ENCODE peak calls at places on chromosome 15, in six cellular contexts. N, R, X, Z, I and M are unnamed samples.

GRCh38 chr15:74062236-74062635 is 20.1 kb downstream of the GOLGA6A start:
- DNase-seq in N (no peak), R (no peak), X (no peak), Z (no peak), I (no peak), M (no peak)

GRCh38 chr15:63065262-63066234 is 23.0 kb downstream of the TPM1 start:
- DNase-seq in N (no peak), R (no peak), X (no peak), Z (peak), I (no peak), M (no peak)

GRCh38 chr15:63291507-63291906 is 14.1 kb downstream of the APH1B start:
- DNase-seq in N (no peak), R (no peak), X (no peak), Z (no peak), I (peak), M (no peak)

GRCh38 chr15:98651581-98652220 is 3.4 kb downstream of the IGF1R start:
- DNase-seq in N (no peak), R (no peak), X (no peak), Z (peak), I (peak), M (no peak)

GRCh38 chr15:62777657-62778056 is 264.9 kb upstream of the TPM1 start:
- DNase-seq in N (no peak), R (no peak), X (no peak), Z (no peak), I (no peak), M (no peak)

GRCh38 chr15:91302588-91303439 is 202.8 kb downstream of the SV2B start:
- DNase-seq in N (no peak), R (no peak), X (peak), Z (peak), I (peak), M (no peak)

GRCh38 chr15:98803228-98804056 is 155.1 kb downstream of the IGF1R start:
- DNase-seq in N (no peak), R (no peak), X (no peak), Z (no peak), I (peak), M (no peak)

GRCh38 chr15:44738340-44738984 is 2.1 kb downstream of the TRIM69 start:
- DNase-seq in N (no peak), R (no peak), X (no peak), Z (no peak), I (peak), M (no peak)

GRCh38 chr15:45871121-45871855 is 236.5 kb downstream of the SQOR start:
- DNase-seq in N (no peak), R (no peak), X (no peak), Z (no peak), I (peak), M (peak)

GRCh38 chr15:64096486-64097431 is 977 bp downstream of the SNX1 start:
- DNase-seq in N (no peak), R (no peak), X (no peak), Z (peak), I (peak), M (peak)

GRCh38 chr15:68466876-68467275 is 34.9 kb upstream of the ITGA11 start:
- DNase-seq in N (no peak), R (no peak), X (no peak), Z (no peak), I (no peak), M (no peak)

GRCh38 chr15:87746333-87746732 is 510.2 kb downstream of the NTRK3 start:
- DNase-seq in N (no peak), R (no peak), X (no peak), Z (no peak), I (no peak), M (no peak)

GRCh38 chr15:55589297-55589696 is 1.2 kb upstream of the PYGO1 start:
- DNase-seq in N (no peak), R (no peak), X (no peak), Z (no peak), I (no peak), M (no peak)

GRCh38 chr15:63999177-63999576 is 47.1 kb downstream of the DAPK2 start:
- DNase-seq in N (no peak), R (no peak), X (no peak), Z (no peak), I (no peak), M (no peak)

GRCh38 chr15:45653702-45654424 is 19.0 kb downstream of the SQOR start:
- DNase-seq in N (no peak), R (no peak), X (no peak), Z (no peak), I (no peak), M (peak)

GRCh38 chr15:71094137-71094536 is 21.1 kb upstream of the THSD4 start:
- DNase-seq in N (no peak), R (no peak), X (no peak), Z (no peak), I (no peak), M (no peak)

GRCh38 chr15:91694829-91695205 is 158.7 kb upstream of the SLCO3A1 start:
- DNase-seq in N (no peak), R (no peak), X (no peak), Z (no peak), I (peak), M (no peak)

GRCh38 chr15:34616613-34617012 is 33.2 kb upstream of the GOLGA8B start:
- DNase-seq in N (no peak), R (no peak), X (no peak), Z (no peak), I (peak), M (no peak)

GRCh38 chr15:86916671-86917450 is 837.2 kb downstream of the AGBL1 start:
- DNase-seq in N (peak), R (no peak), X (no peak), Z (no peak), I (no peak), M (no peak)

GRCh38 chr15:75097939-75098338 is 74.5 kb downstream of the PPCDC start:
- DNase-seq in N (no peak), R (no peak), X (no peak), Z (no peak), I (no peak), M (no peak)

GRCh38 chr15:63277893-63278505 is 594 bp downstream of the APH1B start:
- DNase-seq in N (no peak), R (no peak), X (no peak), Z (peak), I (peak), M (no peak)

GRCh38 chr15:26013946-26014345 is 150.8 kb upstream of the ATP10A start:
- DNase-seq in N (no peak), R (no peak), X (no peak), Z (no peak), I (no peak), M (no peak)

GRCh38 chr15:25435474-25436243 is 3.2 kb downstream of the UBE3A start:
- DNase-seq in N (no peak), R (no peak), X (no peak), Z (no peak), I (no peak), M (no peak)

GRCh38 chr15:31216210-31216911 is 110.3 kb upstream of the KLF13 start:
- DNase-seq in N (peak), R (peak), X (no peak), Z (peak), I (peak), M (peak)

GRCh38 chr15:71237456-71238188 is 122.4 kb downstream of the THSD4 start:
- DNase-seq in N (peak), R (no peak), X (peak), Z (no peak), I (peak), M (peak)

GRCh38 chr15:58293622-58294550 is 137.9 kb upstream of the LIPC start:
- DNase-seq in N (no peak), R (no peak), X (no peak), Z (no peak), I (no peak), M (no peak)

GRCh38 chr15:42483677-42484076 is 7.3 kb downstream of the ZNF106 start:
- DNase-seq in N (no peak), R (no peak), X (no peak), Z (no peak), I (no peak), M (no peak)

GRCh38 chr15:58285212-58285920 is 146.4 kb upstream of the LIPC start:
- DNase-seq in N (no peak), R (no peak), X (no peak), Z (no peak), I (no peak), M (no peak)

GRCh38 chr15:53837263-53837662 is 77.8 kb upstream of the WDR72 start:
- DNase-seq in N (no peak), R (peak), X (no peak), Z (no peak), I (peak), M (peak)

GRCh38 chr15:59062985-59063384 is 42.0 kb upstream of the CCNB2 start:
- DNase-seq in N (no peak), R (no peak), X (no peak), Z (no peak), I (no peak), M (no peak)

GRCh38 chr15:44836094-44836493 is 99.8 kb downstream of the TRIM69 start:
- DNase-seq in N (no peak), R (no peak), X (no peak), Z (no peak), I (no peak), M (no peak)

GRCh38 chr15:31483924-31484368 is 157.3 kb downstream of the KLF13 start:
- DNase-seq in N (no peak), R (no peak), X (no peak), Z (peak), I (no peak), M (peak)

GRCh38 chr15:51837784-51838183 is 8.3 kb downstream of the TMOD3 start:
- DNase-seq in N (no peak), R (no peak), X (no peak), Z (no peak), I (no peak), M (no peak)

GRCh38 chr15:92914768-92915221 is 14.7 kb downstream of the CHD2 start:
- DNase-seq in N (no peak), R (no peak), X (no peak), Z (no peak), I (peak), M (no peak)
- H3K4me3 ChIP-seq in N (no peak), R (no peak), X (no peak), Z (peak), I (no peak), M (no peak)

GRCh38 chr15:77538793-77539487 is 93.8 kb downstream of the LINGO1 start:
- DNase-seq in N (no peak), R (peak), X (no peak), Z (no peak), I (no peak), M (no peak)
- H3K4me3 ChIP-seq in N (no peak), R (no peak), X (no peak), Z (no peak), I (no peak), M (no peak)

DNA sequence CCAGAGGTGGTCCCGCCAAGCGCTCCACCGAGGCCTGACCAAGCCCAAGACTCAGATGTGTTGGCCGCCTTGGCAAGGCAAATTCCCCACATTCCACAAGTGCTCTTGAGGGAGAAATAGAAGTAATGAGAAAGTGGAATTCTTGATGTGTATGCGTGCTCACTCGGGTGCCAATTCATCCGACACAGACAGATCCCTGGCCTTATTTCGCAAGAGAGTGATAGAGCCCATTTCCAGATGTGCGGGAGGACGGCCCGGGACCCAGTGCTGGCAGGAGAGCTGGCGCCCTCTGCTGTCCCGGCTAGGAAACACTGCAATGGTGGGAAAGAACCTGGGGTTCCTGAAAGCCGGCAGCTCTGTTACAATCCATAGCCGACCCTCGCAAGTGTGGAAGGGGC is 76.0 kb downstream of the HMG20A start:
- DNase-seq in N (peak), R (peak), X (peak), Z (peak), I (peak), M (peak)
- H3K4me3 ChIP-seq in N (peak), R (no peak), X (peak), Z (no peak), I (no peak), M (no peak)

DNA sequence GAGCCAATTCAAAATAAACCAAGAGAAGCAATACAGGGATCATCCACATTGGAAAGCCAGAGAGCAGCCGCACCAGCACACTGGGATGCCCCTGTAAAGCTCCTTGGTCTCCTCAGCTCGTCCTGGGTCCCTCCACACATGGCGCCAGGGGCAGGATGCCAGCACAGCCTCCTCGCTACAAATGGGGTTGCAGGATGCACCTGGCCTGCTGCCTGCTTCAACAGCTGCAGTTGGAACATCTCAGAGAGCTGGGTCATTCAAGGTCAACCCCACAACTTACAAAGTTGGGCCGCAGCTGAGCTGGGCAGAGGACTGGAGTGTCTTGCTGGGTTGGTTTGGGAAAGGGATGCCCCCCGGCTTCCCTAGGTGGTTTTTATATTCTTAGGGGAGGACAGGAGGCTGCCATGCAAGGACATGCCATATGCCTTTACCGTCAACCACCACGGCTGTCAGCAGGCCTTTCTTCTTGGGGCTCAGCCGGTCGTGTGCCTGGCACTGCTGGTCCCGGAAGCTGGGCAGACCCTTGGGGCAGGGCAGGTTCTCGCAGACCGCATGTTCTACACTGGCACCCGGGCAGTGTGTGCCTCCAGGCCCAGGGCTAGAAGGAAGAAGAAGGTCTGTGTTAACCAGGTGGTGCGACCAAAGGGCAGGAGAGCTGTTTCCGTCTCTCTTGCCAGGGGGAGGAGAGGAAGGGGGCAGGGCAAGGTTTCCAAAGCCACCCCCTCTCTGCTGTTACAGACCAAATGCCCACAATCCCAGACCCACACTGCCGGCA is 225.2 kb downstream of the ADAMTS17 start:
- DNase-seq in N (peak), R (no peak), X (no peak), Z (no peak), I (no peak), M (peak)
- H3K4me3 ChIP-seq in N (no peak), R (no peak), X (no peak), Z (no peak), I (no peak), M (no peak)

DNA sequence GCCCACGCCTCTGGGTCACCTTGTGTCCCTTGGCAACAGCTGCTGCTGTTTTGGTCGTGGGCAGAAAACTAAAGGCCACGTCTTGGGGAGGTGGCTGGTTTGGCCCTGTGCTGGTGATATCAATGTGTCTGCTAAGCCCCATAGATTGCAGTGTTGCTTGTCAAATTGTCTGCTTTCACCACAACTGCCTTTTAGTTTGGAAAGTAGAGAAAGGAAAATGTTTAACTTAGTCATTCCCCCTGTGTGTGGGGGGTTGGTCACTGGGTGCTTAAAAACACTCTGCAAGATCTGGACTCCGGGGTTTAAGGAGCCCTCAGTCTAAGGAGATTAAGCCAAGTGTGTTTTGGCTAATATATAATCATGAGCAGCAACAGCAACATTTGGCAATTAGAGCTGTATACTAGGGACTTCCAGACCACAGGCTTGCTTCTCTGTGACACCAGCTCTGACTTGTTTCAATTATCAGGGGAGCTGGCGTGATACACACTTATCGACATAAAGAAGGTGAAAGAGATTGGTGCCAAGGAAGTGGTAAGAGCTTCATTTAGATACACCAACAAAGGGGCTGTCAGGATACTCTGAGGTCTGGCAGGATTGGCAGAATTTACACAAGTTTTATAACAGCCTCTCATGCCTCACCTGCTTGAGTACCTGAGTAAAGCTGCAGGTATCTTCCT is 3.5 kb downstream of the SMAD3 start:
- DNase-seq in N (no peak), R (no peak), X (no peak), Z (no peak), I (no peak), M (no peak)
- H3K4me3 ChIP-seq in N (no peak), R (peak), X (peak), Z (peak), I (peak), M (no peak)

GRCh38 chr15:96947830-96948229 is 617.3 kb downstream of the NR2F2 start:
- DNase-seq in N (no peak), R (no peak), X (no peak), Z (peak), I (no peak), M (no peak)
- H3K4me3 ChIP-seq in N (no peak), R (peak), X (no peak), Z (peak), I (no peak), M (no peak)

DNA sequence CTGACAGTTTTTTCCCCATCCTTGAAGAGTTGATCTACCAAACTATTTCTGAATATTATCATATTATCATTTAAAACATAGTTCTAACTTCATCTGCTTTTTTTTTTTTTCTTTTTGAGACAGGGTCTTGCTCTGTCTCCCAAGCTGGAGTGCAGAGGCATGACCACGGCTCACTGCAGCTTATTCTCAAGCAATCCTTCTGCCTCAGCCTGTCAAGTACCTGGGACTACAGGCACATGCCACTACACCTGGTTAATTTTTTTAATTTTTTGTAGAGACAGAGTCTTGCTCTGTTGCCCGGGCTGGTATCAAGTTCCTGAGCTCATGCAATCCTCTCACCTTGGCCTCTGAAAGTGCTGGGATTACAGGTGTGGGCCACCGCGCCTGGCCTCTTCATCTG is 1.3 kb downstream of the EIF2AK4 start:
- DNase-seq in N (no peak), R (no peak), X (no peak), Z (no peak), I (no peak), M (no peak)
- H3K4me3 ChIP-seq in N (no peak), R (no peak), X (peak), Z (peak), I (peak), M (no peak)

GRCh38 chr15:56802164-56802563 is 68.9 kb upstream of the ZNF280D start:
- DNase-seq in N (no peak), R (no peak), X (no peak), Z (no peak), I (no peak), M (no peak)

GRCh38 chr15:56804279-56804678 is 71.0 kb upstream of the ZNF280D start:
- DNase-seq in N (no peak), R (no peak), X (no peak), Z (no peak), I (no peak), M (no peak)

GRCh38 chr15:56806147-56806536 is 72.8 kb upstream of the ZNF280D start:
- DNase-seq in N (no peak), R (no peak), X (no peak), Z (no peak), I (no peak), M (no peak)

GRCh38 chr15:56805466-56806146 is 72.3 kb upstream of the ZNF280D start:
- DNase-seq in N (no peak), R (no peak), X (peak), Z (peak), I (peak), M (no peak)

GRCh38 chr15:56804908-56805307 is 71.6 kb upstream of the ZNF280D start:
- DNase-seq in N (no peak), R (no peak), X (no peak), Z (no peak), I (no peak), M (no peak)
- H3K4me3 ChIP-seq in N (no peak), R (no peak), X (no peak), Z (no peak), I (no peak), M (no peak)

DNA sequence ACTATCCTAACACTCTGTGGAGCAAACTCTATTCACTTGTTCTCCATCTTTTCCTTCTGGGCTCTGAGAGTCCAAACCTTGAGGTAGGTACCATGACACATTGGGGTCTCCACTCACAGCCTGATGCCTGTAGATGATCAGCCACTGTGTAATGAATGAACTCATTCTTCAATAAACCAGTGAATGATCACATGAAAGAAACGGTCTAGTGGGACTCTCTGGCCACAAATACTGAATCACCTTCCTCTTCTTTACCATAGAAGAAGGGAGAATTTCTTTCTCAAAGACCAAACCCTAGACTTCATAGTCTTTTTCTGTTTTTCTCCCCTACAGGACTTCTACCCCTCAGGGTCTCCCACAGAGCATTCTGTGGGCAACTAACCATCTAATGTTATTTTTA is 20.5 kb upstream of the ABHD2 start:
- DNase-seq in N (no peak), R (no peak), X (no peak), Z (no peak), I (peak), M (no peak)
- H3K4me3 ChIP-seq in N (no peak), R (no peak), X (no peak), Z (no peak), I (no peak), M (no peak)

DNA sequence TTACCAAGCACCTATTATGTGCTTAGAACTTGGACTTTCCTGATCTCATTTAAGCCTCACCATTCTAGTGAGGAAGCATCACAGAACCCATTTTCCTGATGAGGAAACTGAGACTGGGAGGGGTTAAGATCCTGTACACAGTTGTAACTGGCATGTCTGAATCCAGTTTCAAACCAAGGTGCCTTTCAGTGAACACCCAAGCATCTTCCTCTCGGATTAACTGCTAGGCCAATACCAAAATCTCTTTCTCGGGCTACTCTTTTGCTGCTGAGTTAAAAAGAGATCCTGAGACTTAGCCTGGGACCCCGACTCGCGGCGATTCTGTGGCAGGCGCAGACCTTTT is 578 bp upstream of the CEMIP start:
- DNase-seq in N (no peak), R (no peak), X (no peak), Z (no peak), I (no peak), M (no peak)
- H3K4me3 ChIP-seq in N (peak), R (peak), X (peak), Z (no peak), I (no peak), M (no peak)